ENCODE peak calls at places on chromosomes 2 and 18, in nine cellular contexts. R is right lobe of liver, S is AG10803, J is colonic mucosa, X is tibial artery, D is fibroblast of the aortic adventitia, U is IMR-90, L is brain microvascular endothelial cell, F is heart left ventricle. P is an unnamed sample.

GRCh38 chr2:142325870-142326269 is 195.1 kb upstream of the LRP1B start:
- DNase-seq in R (no peak), S (no peak), J (no peak), X (no peak), D (no peak), U (no peak), L (no peak), F (no peak), P (no peak)

GRCh38 chr18:63848159-63848558 is 39.3 kb upstream of the SERPINB2 start:
- DNase-seq in R (no peak), S (peak), J (no peak), X (no peak), D (peak), U (peak), L (peak), F (no peak), P (peak)

GRCh38 chr2:149410701-149411484 is 80.5 kb downstream of the LYPD6 start:
- DNase-seq in R (no peak), S (peak), J (no peak), X (no peak), D (peak), U (peak), L (no peak), F (no peak), P (no peak)

GRCh38 chr18:46051731-46052461 is 20.2 kb downstream of the PSTPIP2 start:
- DNase-seq in R (peak), S (peak), J (no peak), X (no peak), D (peak), U (peak), L (peak), F (no peak), P (no peak)

GRCh38 chr18:80241919-80242777 is 5.2 kb downstream of the PARD6G start:
- DNase-seq in R (no peak), S (no peak), J (no peak), X (no peak), D (no peak), U (no peak), L (no peak), F (no peak), P (no peak)

GRCh38 chr18:58776084-58776483 is 88.6 kb upstream of the ZNF532 start:
- DNase-seq in R (no peak), S (no peak), J (no peak), X (no peak), D (no peak), U (peak), L (no peak), F (no peak), P (no peak)

GRCh38 chr2:68091439-68092034 is 28.7 kb upstream of the C1D start:
- DNase-seq in R (no peak), S (peak), J (no peak), X (no peak), D (no peak), U (no peak), L (no peak), F (no peak), P (no peak)

GRCh38 chr2:38505779-38506178 is 96.9 kb downstream of the HNRNPLL start:
- DNase-seq in R (peak), S (peak), J (no peak), X (peak), D (peak), U (peak), L (peak), F (no peak), P (peak)

DNA sequence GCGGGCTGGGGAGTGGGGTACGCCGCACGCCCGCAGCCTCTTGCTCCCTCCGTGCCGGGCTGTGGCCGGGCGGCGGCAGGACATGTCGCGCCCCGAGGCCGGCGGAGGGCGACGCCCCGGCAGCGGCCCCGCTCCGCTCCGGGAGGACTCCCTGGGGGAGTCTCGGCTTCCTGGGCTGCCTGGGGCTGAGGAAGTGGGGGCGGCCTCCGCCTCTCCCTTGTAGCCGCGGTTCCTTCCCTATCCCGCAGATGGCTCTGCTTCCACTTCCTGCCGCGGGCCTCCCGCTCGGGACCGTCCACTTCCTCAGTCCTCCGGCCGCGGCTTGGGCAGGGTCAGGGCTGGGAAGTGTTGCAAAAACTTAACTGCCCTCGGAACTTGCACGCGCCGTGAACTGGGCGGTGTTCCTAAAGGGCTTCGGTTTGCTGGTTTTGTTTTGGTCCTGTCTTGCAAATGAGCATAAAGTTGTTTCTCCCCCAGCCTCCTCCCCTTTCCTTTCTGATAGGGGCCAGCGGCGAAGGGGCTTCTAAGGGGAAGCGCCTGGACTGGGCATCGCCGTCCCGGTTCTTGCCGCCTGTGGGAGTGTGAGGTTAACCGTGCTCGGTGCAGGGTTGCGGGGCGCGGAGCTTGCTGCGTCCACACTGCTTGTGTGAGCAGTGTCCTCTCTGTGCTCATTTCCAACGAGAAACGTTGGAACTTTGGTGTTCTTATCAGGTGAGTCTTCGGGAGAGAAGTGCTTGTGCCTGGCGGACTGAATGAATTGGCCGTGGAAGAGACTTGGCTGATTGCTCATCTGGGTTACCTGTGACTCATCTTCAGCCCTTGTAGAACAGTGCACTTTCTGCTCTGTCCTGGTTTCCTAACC is 600 bp downstream of the RALB start:
- DNase-seq in R (peak), S (peak), J (peak), X (peak), D (peak), U (peak), L (peak), F (peak), P (peak)
- TF ChIP-seq CTCF in R (no peak), S (peak), J (no peak), X (peak), D (peak), U (peak), L (peak), F (peak), P (peak)

DNA sequence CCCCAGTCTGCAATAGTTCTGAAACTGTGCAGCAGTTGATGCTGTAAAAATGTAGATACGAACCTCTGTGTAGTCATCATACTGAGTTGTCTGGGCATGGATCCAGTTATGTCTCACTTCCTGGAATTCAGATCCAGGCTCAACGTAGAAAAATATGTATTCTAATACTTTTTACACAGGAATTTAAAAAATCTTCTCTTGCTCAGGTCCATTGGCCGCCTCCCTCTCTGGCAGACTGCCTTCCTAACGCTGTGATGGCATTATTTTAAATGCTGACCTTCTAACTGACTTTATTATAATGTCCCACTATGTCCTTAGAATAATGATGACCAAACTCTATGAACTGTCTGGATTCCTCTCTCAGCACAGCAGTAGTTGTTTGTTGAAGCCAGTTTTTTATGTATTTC is 119.6 kb downstream of the FEZ2 start:
- DNase-seq in R (no peak), S (peak), J (peak), X (peak), D (peak), U (peak), L (peak), F (no peak), P (no peak)
- H3K4me3 ChIP-seq in R (no peak), S (no peak), J (no peak), X (no peak), D (no peak), U (no peak), L (no peak), F (no peak), P (no peak)

GRCh38 chr18:22346342-22346967 is 71.3 kb downstream of the CTAGE1 start:
- DNase-seq in R (peak), S (peak), J (peak), X (peak), D (peak), U (peak), L (peak), F (peak), P (no peak)

GRCh38 chr18:22346968-22347611 is 70.6 kb downstream of the CTAGE1 start:
- DNase-seq in R (peak), S (peak), J (peak), X (peak), D (peak), U (peak), L (peak), F (peak), P (no peak)

GRCh38 chr18:22343613-22344012 is 74.1 kb downstream of the CTAGE1 start:
- DNase-seq in R (no peak), S (no peak), J (no peak), X (no peak), D (no peak), U (no peak), L (no peak), F (no peak), P (no peak)

GRCh38 chr18:22344908-22345670 is 72.6 kb downstream of the CTAGE1 start:
- DNase-seq in R (no peak), S (no peak), J (peak), X (no peak), D (no peak), U (no peak), L (no peak), F (no peak), P (peak)

GRCh38 chr18:22345733-22346132 is 72.0 kb downstream of the CTAGE1 start:
- DNase-seq in R (no peak), S (peak), J (peak), X (no peak), D (peak), U (peak), L (no peak), F (no peak), P (peak)
- TF ChIP-seq CTCF in R (no peak), S (no peak), J (no peak), X (no peak), D (no peak), U (no peak), L (no peak), F (no peak), P (no peak)

GRCh38 chr2:20444993-20445910 is 1.6 kb upstream of the RHOB start:
- DNase-seq in R (peak), S (no peak), J (no peak), X (peak), D (no peak), U (no peak), L (no peak), F (peak), P (no peak)
- H3K4me3 ChIP-seq in R (no peak), S (no peak), J (no peak), X (peak), D (no peak), U (no peak), L (no peak), F (peak), P (no peak)

GRCh38 chr2:146317959-146318358 is 1526.9 kb upstream of the ACVR2A start:
- DNase-seq in R (no peak), S (peak), J (no peak), X (no peak), D (peak), U (peak), L (peak), F (no peak), P (no peak)

DNA sequence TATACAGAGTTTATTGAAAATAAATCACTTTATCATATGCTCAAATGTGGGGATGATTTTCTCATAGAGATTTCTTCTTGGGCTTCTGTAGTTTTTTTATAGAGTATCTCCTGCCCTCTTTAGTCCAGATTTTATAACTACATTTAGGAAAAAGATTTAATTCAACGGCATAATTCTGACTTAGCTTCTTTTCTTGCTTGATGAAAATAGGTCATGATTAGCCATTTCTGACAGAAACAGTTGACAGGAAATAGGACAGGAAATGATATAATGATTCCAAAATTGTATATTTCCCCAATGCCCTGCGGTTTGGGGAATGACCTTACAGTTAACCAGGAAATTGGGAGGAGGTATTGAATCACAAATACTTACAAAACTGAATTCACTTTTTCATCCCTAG is 1531.9 kb upstream of the ACVR2A start:
- DNase-seq in R (no peak), S (peak), J (no peak), X (no peak), D (peak), U (peak), L (peak), F (no peak), P (no peak)
- TF ChIP-seq CTCF in R (peak), S (peak), J (no peak), X (peak), D (peak), U (peak), L (no peak), F (no peak), P (no peak)

GRCh38 chr2:107745100-107745499 is 81.6 kb upstream of the RGPD4 start:
- DNase-seq in R (no peak), S (no peak), J (no peak), X (no peak), D (no peak), U (no peak), L (no peak), F (no peak), P (no peak)
- H3K4me3 ChIP-seq in R (no peak), S (no peak), J (no peak), X (no peak), D (no peak), U (no peak), L (no peak), F (no peak), P (no peak)

DNA sequence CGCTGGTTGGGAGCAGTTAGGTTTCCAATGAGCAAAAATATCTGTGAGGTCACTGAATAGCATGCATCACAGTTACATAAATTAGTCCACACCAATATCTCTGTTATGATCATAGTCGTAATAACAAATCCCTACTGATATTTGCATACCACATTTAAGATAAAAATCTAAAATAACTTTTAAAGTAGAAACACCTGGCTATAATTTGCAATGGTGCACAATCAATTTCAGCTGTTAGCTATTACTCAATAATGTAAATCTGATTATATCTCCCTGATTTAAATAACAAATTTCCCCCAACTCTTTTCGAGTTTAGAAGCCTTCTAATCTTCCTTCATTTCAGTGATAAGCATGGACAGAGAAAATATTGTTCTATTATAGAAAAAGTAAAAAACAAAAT is 1093.9 kb upstream of the KLHL29 start:
- DNase-seq in R (no peak), S (no peak), J (no peak), X (no peak), D (no peak), U (no peak), L (no peak), F (no peak), P (no peak)
- TF ChIP-seq CTCF in R (no peak), S (no peak), J (no peak), X (no peak), D (no peak), U (no peak), L (no peak), F (no peak), P (no peak)

DNA sequence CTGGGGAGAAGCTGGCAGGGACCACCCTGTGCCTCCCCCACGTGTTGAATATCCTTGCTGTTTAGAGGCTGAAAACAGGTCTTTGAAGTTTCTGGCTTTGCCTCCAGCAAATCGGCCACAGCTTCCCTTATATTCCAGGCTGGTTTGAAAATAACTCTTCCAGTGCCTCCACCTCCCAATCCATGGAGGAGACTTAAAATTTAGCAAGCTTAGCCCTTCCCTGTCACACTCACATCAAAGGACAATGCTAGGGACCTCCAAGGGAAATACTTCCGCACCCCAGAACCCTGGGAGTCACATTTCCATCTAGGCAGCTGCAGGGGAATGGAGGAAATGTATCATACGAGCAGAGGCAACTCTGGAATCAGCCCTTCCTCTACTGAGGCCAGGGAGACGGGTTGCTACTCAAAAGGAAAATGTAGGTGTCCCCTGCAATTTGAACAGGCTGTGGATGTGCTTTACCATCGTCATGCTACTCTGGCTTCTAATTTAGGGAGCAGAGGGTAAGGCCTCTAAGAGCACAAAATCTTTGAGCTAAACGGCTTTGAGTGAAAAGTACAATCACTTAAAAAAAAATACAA is 49.5 kb upstream of the PKDCC start:
- DNase-seq in R (no peak), S (no peak), J (no peak), X (no peak), D (no peak), U (no peak), L (no peak), F (no peak), P (no peak)
- H3K4me3 ChIP-seq in R (no peak), S (no peak), J (no peak), X (peak), D (no peak), U (no peak), L (no peak), F (no peak), P (no peak)

GRCh38 chr2:180144311-180144813 is 137.3 kb upstream of the CWC22 start:
- DNase-seq in R (no peak), S (no peak), J (no peak), X (no peak), D (no peak), U (no peak), L (no peak), F (no peak), P (no peak)

GRCh38 chr2:180146114-180146513 is 139.0 kb upstream of the CWC22 start:
- DNase-seq in R (no peak), S (no peak), J (no peak), X (no peak), D (no peak), U (no peak), L (no peak), F (no peak), P (no peak)

GRCh38 chr2:180143633-180144032 is 136.5 kb upstream of the CWC22 start:
- DNase-seq in R (no peak), S (no peak), J (no peak), X (no peak), D (no peak), U (no peak), L (no peak), F (no peak), P (no peak)

GRCh38 chr2:180146541-180146940 is 139.4 kb upstream of the CWC22 start:
- DNase-seq in R (no peak), S (no peak), J (no peak), X (no peak), D (no peak), U (no peak), L (no peak), F (no peak), P (no peak)

DNA sequence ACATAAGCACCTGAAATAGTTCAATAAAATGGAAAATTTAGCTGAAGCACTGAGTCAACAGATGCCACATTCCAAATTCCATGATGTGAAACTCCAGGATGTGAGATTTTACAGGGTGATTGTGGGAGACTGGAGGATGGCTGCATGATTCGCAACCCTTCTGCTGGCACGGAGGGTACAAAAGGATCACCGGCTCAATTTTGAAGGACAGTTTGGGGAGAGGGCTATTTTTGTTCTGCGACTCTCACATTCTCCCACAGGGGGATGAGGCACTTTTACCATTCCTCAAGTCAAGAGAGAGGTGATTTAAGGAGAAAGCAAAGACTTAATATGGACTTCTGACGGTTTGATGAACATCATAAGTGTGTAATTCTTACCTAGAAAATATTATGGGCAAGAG is 138.1 kb upstream of the CWC22 start:
- DNase-seq in R (no peak), S (no peak), J (no peak), X (no peak), D (no peak), U (no peak), L (no peak), F (no peak), P (no peak)
- TF ChIP-seq CTCF in R (no peak), S (no peak), J (no peak), X (no peak), D (no peak), U (no peak), L (no peak), F (no peak), P (no peak)